ENCODE peak calls at places on chromosome 6, in six cellular contexts. X is mesenchymal stem cell, P is HS-5, R is NCI-H1092 treated with DMSO at 0.1 percent for 48 hours, J is spleen, Z is pancreas. B is an unnamed sample.

GRCh38 chr6:36968266-36968977 is 13.9 kb downstream of the PI16 start:
- DNase-seq in J (peak; percentile 57), X (no peak), P (no peak), R (no peak), Z (no peak), B (peak; percentile 37)

GRCh38 chr6:154822947-154823558 is 89.8 kb downstream of the SCAF8 start:
- DNase-seq in J (no peak), R (no peak), P (no peak), Z (no peak), X (no peak), B (no peak)

GRCh38 chr6:89066929-89067646 is 13.5 kb upstream of the PNRC1 start:
- DNase-seq in X (no peak), R (no peak), P (no peak), Z (no peak), J (no peak), B (no peak)

GRCh38 chr6:134821397-134821796 is 128.5 kb downstream of the ALDH8A1 start:
- DNase-seq in J (no peak), R (no peak), Z (no peak), P (no peak), X (no peak), B (no peak)

GRCh38 chr6:43386492-43386891 is 17.0 kb upstream of the ZNF318 start:
- DNase-seq in Z (no peak), P (no peak), X (no peak), J (no peak), R (no peak), B (no peak)

GRCh38 chr6:76694779-76695178 is 622.3 kb upstream of the IMPG1 start:
- DNase-seq in Z (no peak), R (no peak), J (no peak), X (no peak), P (no peak), B (no peak)

GRCh38 chr6:136463796-136464542 is 86.3 kb downstream of the MAP7 start:
- DNase-seq in J (no peak), X (no peak), R (no peak), P (no peak), Z (no peak), B (no peak)

GRCh38 chr6:3090013-3090412 is 21.7 kb downstream of the RIPK1 start:
- DNase-seq in R (no peak), X (no peak), Z (no peak), P (no peak), J (no peak), B (no peak)

GRCh38 chr6:27422651-27423332 is 34.2 kb downstream of the ZNF391 start:
- DNase-seq in J (no peak), Z (no peak), R (no peak), X (no peak), P (no peak), B (no peak)

GRCh38 chr6:20946037-20946436 is 411.8 kb downstream of the CDKAL1 start:
- DNase-seq in P (peak; percentile 8), R (no peak), J (no peak), X (peak; percentile 52), Z (no peak), B (no peak)

GRCh38 chr6:134903448-134903847 is 46.5 kb downstream of the ALDH8A1 start:
- DNase-seq in P (no peak), X (no peak), J (no peak), Z (no peak), R (no peak), B (peak; percentile 6)

GRCh38 chr6:44246663-44247337 is at the start of gene HSP90AB1:
- DNase-seq in X (peak; percentile 99), Z (peak; percentile 92), R (peak; percentile 98), P (peak; percentile 85), J (peak; percentile 97), B (peak; percentile 98)

GRCh38 chr6:12301009-12301408 is 10.8 kb downstream of the EDN1 start:
- DNase-seq in X (no peak), J (no peak), P (no peak), Z (no peak), R (no peak), B (no peak)

GRCh38 chr6:35629876-35630378 is 58.8 kb downstream of the FKBP5 start:
- DNase-seq in X (peak; percentile 33), P (no peak), R (no peak), J (no peak), Z (no peak), B (no peak)

GRCh38 chr6:81476881-81477280 is 275.6 kb downstream of the TENT5A start:
- DNase-seq in X (peak; percentile 40), R (no peak), Z (no peak), P (peak; percentile 11), J (no peak), B (no peak)

GRCh38 chr6:127058027-127058426 is 60.4 kb upstream of the RSPO3 start:
- DNase-seq in Z (no peak), P (peak; percentile 36), R (no peak), J (no peak), X (peak; percentile 52), B (no peak)

GRCh38 chr6:33123732-33124524 is 48.1 kb downstream of the HLA-DPB1 start:
- DNase-seq in R (peak; percentile 7), J (no peak), Z (no peak), X (peak; percentile 9), P (no peak), B (no peak)

GRCh38 chr6:38554014-38554413 is 85.7 kb downstream of the BTBD9 start:
- DNase-seq in X (no peak), P (no peak), Z (no peak), R (no peak), J (no peak), B (no peak)

GRCh38 chr6:14865609-14866100 is 380.2 kb upstream of the JARID2 start:
- DNase-seq in P (no peak), J (no peak), Z (no peak), X (no peak), R (no peak), B (no peak)

GRCh38 chr6:50998905-50999304 is 180.2 kb downstream of the TFAP2B start:
- DNase-seq in P (no peak), R (no peak), X (no peak), Z (no peak), J (no peak), B (no peak)

GRCh38 chr6:136923116-136923953 is 1.2 kb downstream of the SLC35D3 start:
- DNase-seq in Z (no peak), X (no peak), P (no peak), R (peak; percentile 71), J (no peak), B (no peak)

GRCh38 chr6:35034411-35035171 is 106.5 kb downstream of the TCP11 start:
- DNase-seq in R (no peak), J (no peak), P (no peak), Z (peak; percentile 70), X (no peak), B (peak; percentile 19)

GRCh38 chr6:112743343-112743742 is 396.2 kb downstream of the RFPL4B start:
- DNase-seq in P (no peak), X (no peak), R (no peak), J (no peak), Z (no peak), B (no peak)

GRCh38 chr6:84546427-84546914 is 217.9 kb downstream of the TBX18 start:
- DNase-seq in P (no peak), Z (no peak), X (peak; percentile 44), R (no peak), J (no peak), B (no peak)

GRCh38 chr6:125030969-125031368 is 68.7 kb downstream of the RNF217 start:
- DNase-seq in P (no peak), J (no peak), Z (no peak), R (no peak), X (no peak), B (no peak)

GRCh38 chr6:75230484-75231325 is 12.9 kb downstream of the COX7A2 start:
- DNase-seq in R (peak; percentile 7), P (no peak), Z (no peak), X (peak; percentile 71), J (no peak), B (no peak)

GRCh38 chr6:146997062-146997461 is 207.2 kb upstream of the STXBP5 start:
- DNase-seq in P (peak; percentile 24), Z (no peak), J (no peak), R (no peak), X (peak; percentile 76), B (no peak)

GRCh38 chr6:144335914-144336313 is 50.8 kb downstream of the UTRN start:
- DNase-seq in P (no peak), Z (no peak), X (no peak), R (no peak), J (peak; percentile 85), B (no peak)

GRCh38 chr6:106180208-106180607 is 94.1 kb downstream of the PRDM1 start:
- DNase-seq in P (no peak), R (no peak), X (no peak), Z (no peak), J (no peak), B (no peak)

GRCh38 chr6:19424853-19425252 is 412.3 kb upstream of the ID4 start:
- DNase-seq in X (no peak), J (no peak), Z (no peak), R (no peak), P (no peak), B (no peak)

GRCh38 chr6:40552926-40553325 is 34.2 kb downstream of the LRFN2 start:
- DNase-seq in J (peak; percentile 24), P (no peak), Z (no peak), X (no peak), R (no peak), B (no peak)

GRCh38 chr6:117530467-117531242 is 48.2 kb downstream of the DCBLD1 start:
- DNase-seq in Z (no peak), J (no peak), R (no peak), P (no peak), X (no peak), B (no peak)

GRCh38 chr6:105793132-105793531 is 293.0 kb upstream of the PRDM1 start:
- DNase-seq in P (no peak), J (no peak), Z (no peak), X (no peak), R (no peak), B (no peak)